ENCODE peak calls at places on chromosomes 12 and 14, in five cellular contexts. T is body of pancreas, K is tibial artery, V is psoas muscle, I is astrocyte of the cerebellum. Z is an unnamed sample.

GRCh38 chr12:19263666-19264065 is 134.1 kb downstream of the PLEKHA5 start:
- DNase-seq in K (no peak), T (no peak), V (no peak), I (peak), Z (no peak)

GRCh38 chr14:52355016-52355430 is 40.9 kb downstream of the PTGER2 start:
- DNase-seq in V (no peak), T (no peak), I (peak), K (no peak), Z (no peak)

GRCh38 chr12:121713257-121714155 is 954 bp downstream of the TMEM120B start:
- DNase-seq in T (peak), K (no peak), I (no peak), V (peak), Z (peak)

GRCh38 chr12:26863515-26863914 is 30.5 kb upstream of the ITPR2 start:
- DNase-seq in K (no peak), V (no peak), T (no peak), I (no peak), Z (no peak)

GRCh38 chr12:122023339-122024131 is 1.9 kb downstream of the BCL7A start:
- DNase-seq in V (peak), K (peak), T (peak), I (peak), Z (peak)

GRCh38 chr14:97485172-97485571 is 688.0 kb downstream of the VRK1 start:
- DNase-seq in I (no peak), T (no peak), V (no peak), K (no peak), Z (no peak)

GRCh38 chr14:33567003-33567735 is 383.7 kb downstream of the EGLN3 start:
- DNase-seq in T (no peak), V (no peak), K (no peak), I (no peak), Z (no peak)

GRCh38 chr14:50531595-50532501 is 521 bp downstream of the MAP4K5 start:
- DNase-seq in T (peak), V (peak), K (peak), I (no peak), Z (peak)

GRCh38 chr14:56659964-56660551 is 80.5 kb downstream of the TMEM260 start:
- DNase-seq in V (no peak), I (peak), T (no peak), K (no peak), Z (no peak)

GRCh38 chr14:106235356-106236159 is 709.2 kb downstream of the TMEM121 start:
- DNase-seq in T (no peak), K (no peak), I (no peak), V (no peak), Z (no peak)

GRCh38 chr14:64879635-64880381 is at the start of gene SPTB:
- DNase-seq in V (peak), T (peak), I (no peak), K (no peak), Z (peak)

GRCh38 chr14:102786758-102787157 is 9.5 kb downstream of the TRAF3 start:
- DNase-seq in K (no peak), V (no peak), T (no peak), I (no peak), Z (no peak)

GRCh38 chr12:11513288-11513687 is 117.9 kb upstream of the PRB2 start:
- DNase-seq in T (no peak), V (no peak), K (no peak), I (no peak), Z (no peak)

GRCh38 chr12:46292754-46293402 is 24.0 kb upstream of the SLC38A1 start:
- DNase-seq in T (no peak), K (no peak), V (no peak), I (no peak), Z (no peak)

GRCh38 chr12:67943295-67943892 is 45.9 kb upstream of the IFNG-AS1 start:
- DNase-seq in I (peak), V (no peak), K (peak), T (peak), Z (no peak)

GRCh38 chr12:55722948-55723347 is 2.8 kb downstream of the RDH5 start:
- DNase-seq in I (no peak), V (peak), T (no peak), K (no peak), Z (no peak)

GRCh38 chr12:11702959-11703358 is 53.5 kb downstream of the ETV6 start:
- DNase-seq in I (no peak), T (no peak), K (no peak), V (no peak), Z (no peak)

GRCh38 chr12:116389326-116389725 is 111.8 kb upstream of the MED13L start:
- DNase-seq in V (no peak), I (no peak), T (no peak), K (no peak), Z (no peak)

GRCh38 chr12:71125515-71125914 is 32.3 kb downstream of the TSPAN8 start:
- DNase-seq in V (no peak), T (peak), I (no peak), K (no peak), Z (no peak)

GRCh38 chr14:103404032-103404918 is 19.1 kb downstream of the MARK3 start:
- DNase-seq in V (no peak), I (no peak), T (peak), K (no peak), Z (no peak)

GRCh38 chr14:61588419-61588901 is 106.9 kb upstream of the HIF1A start:
- DNase-seq in K (peak), I (no peak), V (no peak), T (peak), Z (no peak)

GRCh38 chr12:49069507-49070346 is at the start of gene RHEBL1:
- DNase-seq in V (peak), K (peak), I (peak), T (peak), Z (peak)
- TF ChIP-seq CTCF in V (no peak), K (no peak), I (no peak), T (no peak), Z (no peak)

GRCh38 chr12:32680787-32681186 is 1.7 kb downstream of the DNM1L start:
- DNase-seq in V (no peak), I (no peak), T (no peak), K (no peak), Z (no peak)
- H3K4me3 ChIP-seq in V (peak), I (no peak), T (no peak), K (peak), Z (no peak)

GRCh38 chr14:101404426-101405170 is 156.7 kb upstream of the DIO3 start:
- DNase-seq in V (no peak), I (no peak), K (no peak), T (no peak), Z (no peak)
- TF ChIP-seq CTCF in V (no peak), I (no peak), K (no peak), T (no peak), Z (no peak)

GRCh38 chr14:94077823-94078222 is 3.2 kb downstream of the DDX24 start:
- DNase-seq in V (no peak), T (no peak), I (no peak), K (no peak), Z (no peak)
- H3K4me3 ChIP-seq in V (peak), T (no peak), I (no peak), K (peak), Z (peak)

GRCh38 chr14:32104308-32104707 is 27.2 kb downstream of the ARHGAP5 start:
- DNase-seq in T (no peak), V (no peak), K (no peak), I (no peak), Z (no peak)

GRCh38 chr14:32100175-32100574 is 23.1 kb downstream of the ARHGAP5 start:
- DNase-seq in T (no peak), V (no peak), I (no peak), K (no peak), Z (no peak)

GRCh38 chr14:32102152-32102787 is 25.2 kb downstream of the ARHGAP5 start:
- DNase-seq in K (no peak), I (no peak), T (no peak), V (no peak), Z (no peak)

GRCh38 chr14:32102968-32103367 is 25.9 kb downstream of the ARHGAP5 start:
- DNase-seq in I (no peak), K (no peak), T (no peak), V (no peak), Z (no peak)

DNA sequence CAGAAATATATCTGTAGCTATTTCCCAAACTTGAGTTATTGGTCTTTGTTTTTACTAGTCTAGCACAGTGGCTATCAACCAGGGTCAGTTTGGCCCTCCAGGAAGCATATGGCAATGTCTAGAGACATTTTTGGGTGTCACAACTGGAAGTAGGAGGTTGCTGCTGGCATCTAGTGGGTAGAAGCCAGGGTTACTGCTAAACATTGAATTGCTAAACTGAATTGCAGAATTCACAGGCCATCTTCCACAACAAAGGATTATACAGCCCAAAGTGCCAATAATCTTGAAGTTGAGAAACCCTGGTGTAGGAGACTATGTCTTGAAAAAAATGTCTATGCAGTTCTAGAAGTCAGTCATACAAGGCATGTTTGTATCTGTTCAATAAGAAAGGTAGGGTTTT is 27.7 kb downstream of the ARHGAP5 start:
- DNase-seq in V (no peak), I (no peak), K (no peak), T (no peak), Z (no peak)
- TF ChIP-seq CTCF in V (no peak), I (no peak), K (no peak), T (no peak), Z (no peak)

Z was measured in heart right ventricle.